ENCODE peak calls at places on chromosomes 5 and 9, in six cellular contexts. X is stimulated activated CD4-positive, alpha-beta T cell treated with anti-CD3 and anti-CD28 coated beads, Interleukin-2, amount 100 ng/mL, for 4 hours; I is neural progenitor cell; G is islet precursor cell; E is HT1080; Q is hypothalamus. D is an unnamed sample.

GRCh38 chr5:57291903-57292302 is 118.0 kb downstream of the GPBP1 start:
- DNase-seq in Q (no peak), E (no peak), X (no peak), I (no peak), G (no peak), D (no peak)

GRCh38 chr9:104895572-104895971 is 32.4 kb downstream of the ABCA1 start:
- DNase-seq in X (no peak), E (peak; percentile 65), G (no peak), Q (no peak), I (no peak), D (no peak)

GRCh38 chr5:141402553-141403328 is at the start of gene PCDHGA9:
- DNase-seq in G (no peak), I (no peak), X (no peak), E (peak; percentile 25), Q (no peak), D (no peak)

GRCh38 chr9:90546200-90546599 is 96.4 kb downstream of the DIRAS2 start:
- DNase-seq in E (peak; percentile 82), I (peak; percentile 93), X (no peak), G (peak; percentile 95), Q (no peak), D (no peak)

GRCh38 chr5:134813407-134813806 is 32.4 kb upstream of the C5orf24 start:
- DNase-seq in E (no peak), Q (no peak), G (no peak), X (no peak), I (no peak), D (no peak)

GRCh38 chr5:132102101-132102701 is 28.6 kb downstream of the CSF2 start:
- DNase-seq in E (peak; percentile 57), Q (no peak), I (no peak), X (peak; percentile 27), G (no peak), D (no peak)

GRCh38 chr5:74243634-74244033 is 396.9 kb downstream of the ENC1 start:
- DNase-seq in X (no peak), G (no peak), I (no peak), Q (no peak), E (peak; percentile 59), D (no peak)

GRCh38 chr9:89178162-89179120 is at the start of gene SHC3:
- DNase-seq in I (peak; percentile 62), G (peak; percentile 82), Q (no peak), X (no peak), E (no peak), D (no peak)

GRCh38 chr5:149205625-149206523 is 64.6 kb downstream of the ABLIM3 start:
- DNase-seq in E (peak; percentile 71), Q (no peak), G (no peak), I (no peak), X (no peak), D (no peak)

GRCh38 chr9:116569111-116569510 is 118.0 kb upstream of the TRIM32 start:
- DNase-seq in G (no peak), Q (no peak), X (no peak), E (no peak), I (no peak), D (no peak)